ENCODE peak calls at places on chromosomes 3 and 15, in four cellular contexts. J is NCI-H524, W is right cardiac atrium, D is stromal cell of bone marrow. B is an unnamed sample.

GRCh38 chr3:152860736-152861135 is 25.8 kb downstream of the P2RY1 start:
- DNase-seq in J (no peak), D (no peak), W (no peak), B (no peak)

GRCh38 chr15:40398413-40398873 is 7.2 kb upstream of the IVD start:
- DNase-seq in W (no peak), D (no peak), J (no peak), B (peak)

GRCh38 chr15:64157599-64158125 is 5.2 kb downstream of the PPIB start:
- DNase-seq in J (no peak), W (no peak), D (no peak), B (no peak)

GRCh38 chr15:49343546-49343945 is 79.5 kb upstream of the FGF7 start:
- DNase-seq in J (no peak), W (no peak), D (no peak), B (no peak)

GRCh38 chr3:57692404-57693191 is at the start of gene DENND6A:
- DNase-seq in J (peak), D (peak), W (peak), B (peak)

GRCh38 chr3:154217663-154218062 is 96.5 kb downstream of the ARHGEF26 start:
- DNase-seq in D (no peak), J (no peak), W (no peak), B (no peak)

GRCh38 chr15:48781481-48782081 is 29.3 kb downstream of the CEP152 start:
- DNase-seq in W (no peak), D (no peak), J (no peak), B (no peak)

GRCh38 chr15:57914350-57915055 is 151.0 kb downstream of the ALDH1A2 start:
- DNase-seq in J (no peak), W (no peak), D (no peak), B (no peak)

GRCh38 chr3:101803152-101803782 is 24.3 kb downstream of the NXPE3 start:
- DNase-seq in W (no peak), D (peak), J (peak), B (peak)

GRCh38 chr3:194375473-194375872 is 5.9 kb upstream of the LRRC15 start:
- DNase-seq in W (no peak), J (peak), D (no peak), B (no peak)

GRCh38 chr3:40323946-40324345 is 14.4 kb downstream of the EIF1B start:
- DNase-seq in J (no peak), W (no peak), D (no peak), B (no peak)

GRCh38 chr3:37590328-37591079 is 271.2 kb upstream of the CTDSPL start:
- DNase-seq in J (no peak), W (peak), D (no peak), B (no peak)

GRCh38 chr3:12234906-12235305 is 54.0 kb upstream of the PPARG start:
- DNase-seq in J (no peak), W (no peak), D (no peak), B (no peak)

GRCh38 chr3:138097192-138097829 is 18.1 kb downstream of the DZIP1L start:
- DNase-seq in W (no peak), D (no peak), J (no peak), B (no peak)